ENCODE peak calls at places on chromosomes 13 and 19, in eight cellular contexts. Y, S, L, D, E, X, Z and J are unnamed samples.
A peak's percentile ranks its signal among the peaks of the same experiment; 100 is the strongest.

GRCh38 chr19:7238091-7238490 is 56.1 kb downstream of the INSR start:
- DNase-seq in L (no peak), E (no peak), X (no peak), Z (no peak), S (no peak), Y (no peak), D (no peak), J (no peak)

GRCh38 chr19:5330307-5330720 is 10.3 kb downstream of the PTPRS start:
- DNase-seq in E (no peak), L (no peak), X (no peak), Z (no peak), D (no peak), S (no peak), Y (no peak), J (no peak)

GRCh38 chr19:51458899-51459592 is 792 bp upstream of the SIGLEC8 start:
- DNase-seq in D (no peak), Y (no peak), Z (no peak), E (no peak), L (no peak), S (no peak), X (no peak), J (no peak)

GRCh38 chr13:42116225-42116624 is 67.8 kb downstream of the DGKH start:
- DNase-seq in E (no peak), D (no peak), L (no peak), Y (no peak), S (no peak), X (no peak), Z (no peak), J (no peak)

GRCh38 chr13:31242342-31242741 is 42.6 kb downstream of the B3GLCT start:
- DNase-seq in Y (no peak), E (no peak), Z (no peak), X (no peak), D (no peak), L (no peak), S (no peak), J (no peak)

GRCh38 chr19:488505-489417 is 7.5 kb upstream of the MADCAM1 start:
- DNase-seq in X (peak; percentile 87), D (peak; percentile 86), Z (peak; percentile 84), E (peak; percentile 95), S (peak; percentile 91), Y (peak; percentile 79), L (peak; percentile 94), J (peak; percentile 59)

GRCh38 chr13:101454767-101455166 is 2.3 kb downstream of the ITGBL1 start:
- DNase-seq in X (no peak), Y (no peak), D (no peak), S (no peak), L (no peak), E (no peak), Z (peak; percentile 81), J (no peak)

GRCh38 chr19:16945364-16945714 is 56.5 kb downstream of the F2RL3 start:
- DNase-seq in L (no peak), X (no peak), E (no peak), Y (no peak), D (no peak), S (no peak), Z (no peak), J (no peak)

GRCh38 chr13:99218969-99219368 is 18.3 kb downstream of the UBAC2 start:
- DNase-seq in L (no peak), Y (no peak), X (peak; percentile 66), D (peak; percentile 46), Z (no peak), E (peak; percentile 25), S (no peak), J (peak; percentile 62)

GRCh38 chr19:40763963-40764362 is 11.4 kb upstream of the MIA start:
- DNase-seq in L (no peak), X (no peak), D (no peak), Y (no peak), E (no peak), Z (no peak), S (no peak), J (no peak)

GRCh38 chr19:50461066-50461875 is 15.0 kb upstream of the EMC10 start:
- DNase-seq in D (peak; percentile 25), E (peak; percentile 73), L (no peak), Y (no peak), S (peak; percentile 85), Z (peak; percentile 69), X (peak; percentile 43), J (peak; percentile 53)

GRCh38 chr13:76812971-76813691 is 73.1 kb downstream of the KCTD12 start:
- DNase-seq in X (no peak), Z (no peak), Y (no peak), E (no peak), S (no peak), D (no peak), L (no peak), J (no peak)

GRCh38 chr19:29401712-29402421 is 123.9 kb upstream of the VSTM2B start:
- DNase-seq in L (peak; percentile 20), E (no peak), Z (no peak), Y (no peak), D (no peak), X (no peak), S (no peak), J (no peak)

GRCh38 chr13:110414283-110414682 is 107.2 kb downstream of the COL4A2 start:
- DNase-seq in X (no peak), Y (no peak), Z (no peak), L (no peak), E (no peak), D (no peak), S (no peak), J (no peak)

GRCh38 chr13:33441015-33441414 is 155.5 kb upstream of the STARD13 start:
- DNase-seq in Z (peak; percentile 41), X (no peak), Y (no peak), S (peak; percentile 25), E (peak; percentile 48), D (no peak), L (peak; percentile 7), J (no peak)

GRCh38 chr13:98415326-98416070 is 161.4 kb downstream of the STK24 start:
- DNase-seq in E (no peak), Z (no peak), Y (no peak), L (no peak), X (no peak), S (no peak), D (no peak), J (no peak)

GRCh38 chr13:48426052-48426451 is 13.1 kb upstream of the LPAR6 start:
- DNase-seq in E (no peak), Y (no peak), Z (no peak), D (no peak), S (no peak), L (no peak), X (no peak), J (no peak)

GRCh38 chr13:33514362-33514761 is 228.8 kb upstream of the STARD13 start:
- DNase-seq in E (no peak), L (no peak), Z (no peak), Y (no peak), X (no peak), D (no peak), S (peak; percentile 8), J (no peak)

GRCh38 chr19:47428177-47428894 is 9.0 kb upstream of the MEIS3 start:
- DNase-seq in Z (peak; percentile 94), X (peak; percentile 82), S (peak; percentile 95), Y (no peak), D (peak; percentile 61), L (peak; percentile 78), E (peak; percentile 80), J (peak; percentile 75)

GRCh38 chr13:100434010-100434763 is 154.4 kb downstream of the GGACT start:
- DNase-seq in E (no peak), X (no peak), L (no peak), Y (no peak), D (no peak), S (no peak), Z (peak; percentile 92), J (peak; percentile 44)

GRCh38 chr19:56866563-56866962 is 26.0 kb upstream of the PEG3 start:
- DNase-seq in Y (no peak), L (no peak), D (no peak), S (no peak), E (no peak), Z (no peak), X (no peak), J (no peak)

GRCh38 chr19:43759515-43759914 is 4.8 kb upstream of the SMG9 start:
- DNase-seq in S (no peak), D (no peak), E (no peak), Z (peak; percentile 97), Y (no peak), X (no peak), L (no peak), J (no peak)

GRCh38 chr13:110382229-110382628 is 75.1 kb downstream of the COL4A2 start:
- DNase-seq in D (no peak), X (no peak), S (no peak), L (no peak), Z (peak; percentile 51), Y (no peak), E (no peak), J (no peak)

GRCh38 chr13:43303040-43303729 is 279.8 kb downstream of the DNAJC15 start:
- DNase-seq in D (no peak), S (peak; percentile 55), L (peak; percentile 26), E (peak; percentile 28), Z (peak; percentile 31), Y (no peak), X (no peak), J (no peak)

GRCh38 chr19:55537741-55538111 is 793 bp upstream of the SBK2 start:
- DNase-seq in S (no peak), D (no peak), Z (no peak), E (no peak), X (no peak), Y (no peak), L (no peak), J (no peak)

GRCh38 chr19:7441468-7442146 is 47.2 kb downstream of the PEX11G start:
- DNase-seq in L (no peak), E (no peak), X (no peak), S (no peak), D (no peak), Z (no peak), Y (no peak), J (no peak)

GRCh38 chr19:1237027-1237659 is 662 bp downstream of the CBARP start:
- DNase-seq in D (no peak), Z (no peak), Y (no peak), L (no peak), S (no peak), E (no peak), X (no peak), J (no peak)

GRCh38 chr19:58044886-58045285 is 11.1 kb downstream of the ZSCAN1 start:
- DNase-seq in E (no peak), Y (no peak), Z (no peak), D (no peak), L (no peak), X (no peak), S (no peak), J (no peak)